ENCODE peak calls at places on chromosome 16, in ten cellular contexts. N, S, R, U, G, Z, Q, X, M and J are unnamed samples.

GRCh38 chr16:29804020-29804419 is 2.3 kb upstream of the MAZ start:
- DNase-seq in N (no peak), S (no peak), R (no peak), U (no peak), G (no peak), Z (no peak), Q (no peak), X (no peak), M (no peak), J (no peak)

GRCh38 chr16:51569204-51569911 is 418.3 kb upstream of the SALL1 start:
- DNase-seq in N (peak), S (no peak), R (no peak), U (no peak), G (no peak), Z (no peak), Q (peak), X (peak), M (no peak), J (no peak)

GRCh38 chr16:18958621-18959578 is 24.8 kb upstream of the TMC7 start:
- DNase-seq in N (no peak), S (no peak), R (no peak), U (no peak), G (no peak), Z (no peak), Q (peak), X (peak), M (no peak), J (no peak)

GRCh38 chr16:85163278-85164112 is 51.2 kb upstream of the CIBAR2 start:
- DNase-seq in N (no peak), S (no peak), R (no peak), U (no peak), G (no peak), Z (no peak), Q (no peak), X (no peak), M (no peak), J (no peak)

GRCh38 chr16:81495321-81496234 is 51.0 kb downstream of the CMIP start:
- DNase-seq in N (no peak), S (no peak), R (no peak), U (no peak), G (no peak), Z (no peak), Q (no peak), X (no peak), M (no peak), J (no peak)

GRCh38 chr16:81531415-81531814 is 86.8 kb downstream of the CMIP start:
- DNase-seq in N (no peak), S (no peak), R (no peak), U (no peak), G (no peak), Z (no peak), Q (no peak), X (no peak), M (no peak), J (no peak)

GRCh38 chr16:66608241-66609138 is 4.0 kb downstream of the CMTM3 start:
- DNase-seq in N (peak), S (peak), R (peak), U (peak), G (peak), Z (peak), Q (peak), X (peak), M (peak), J (peak)

GRCh38 chr16:63943568-63943967 is 1178.3 kb downstream of the CDH11 start:
- DNase-seq in N (no peak), S (no peak), R (no peak), U (no peak), G (no peak), Z (no peak), Q (no peak), X (no peak), M (no peak), J (no peak)

GRCh38 chr16:9527976-9528375 is 436.5 kb downstream of the HAPSTR1 start:
- DNase-seq in N (no peak), S (no peak), R (no peak), U (no peak), G (no peak), Z (no peak), Q (no peak), X (no peak), M (no peak), J (no peak)

GRCh38 chr16:11205754-11206459 is 50.1 kb downstream of the SOCS1 start:
- DNase-seq in N (no peak), S (peak), R (no peak), U (no peak), G (no peak), Z (no peak), Q (peak), X (peak), M (no peak), J (peak)

GRCh38 chr16:81136331-81137011 is 40.3 kb upstream of the GCSH start:
- DNase-seq in N (no peak), S (no peak), R (no peak), U (no peak), G (no peak), Z (no peak), Q (peak), X (no peak), M (no peak), J (no peak)

GRCh38 chr16:58024673-58025350 is 742 bp upstream of the MMP15 start:
- DNase-seq in N (no peak), S (no peak), R (no peak), U (no peak), G (no peak), Z (no peak), Q (peak), X (no peak), M (no peak), J (no peak)

GRCh38 chr16:10886739-10887269 is 9.8 kb downstream of the CIITA start:
- DNase-seq in N (no peak), S (no peak), R (no peak), U (no peak), G (no peak), Z (no peak), Q (no peak), X (no peak), M (no peak), J (no peak)

GRCh38 chr16:28261916-28262315 is 30.4 kb upstream of the SBK1 start:
- DNase-seq in N (no peak), S (no peak), R (no peak), U (no peak), G (no peak), Z (no peak), Q (no peak), X (no peak), M (no peak), J (no peak)

GRCh38 chr16:61887903-61888302 is 148.3 kb downstream of the CDH8 start:
- DNase-seq in N (peak), S (no peak), R (no peak), U (no peak), G (no peak), Z (no peak), Q (peak), X (peak), M (no peak), J (no peak)

GRCh38 chr16:77582956-77583355 is 139.4 kb upstream of the NUDT7 start:
- DNase-seq in N (no peak), S (no peak), R (no peak), U (no peak), G (no peak), Z (no peak), Q (no peak), X (no peak), M (no peak), J (no peak)

GRCh38 chr16:3752984-3753383 is 35.7 kb upstream of the TRAP1 start:
- DNase-seq in N (no peak), S (no peak), R (no peak), U (no peak), G (no peak), Z (no peak), Q (no peak), X (no peak), M (no peak), J (no peak)

GRCh38 chr16:88062341-88062861 is 111.2 kb downstream of the BANP start:
- DNase-seq in N (no peak), S (no peak), R (peak), U (no peak), G (no peak), Z (peak), Q (peak), X (no peak), M (no peak), J (no peak)